ENCODE peak calls at places on chromosomes 2 and 18, in six cellular contexts. One of them, this sample, is unnamed.

GRCh38 chr2:237431372-237431771 is 17.4 kb upstream of the COL6A3 start:
- DNase-seq in suprapubic skin: no peak
- DNase-seq in H1: no peak
- DNase-seq in HepG2: no peak
- DNase-seq in HL-60: no peak
- DNase-seq in transverse colon: no peak
- DNase-seq in this sample: no peak

GRCh38 chr2:37903009-37903408 is 22.1 kb upstream of the RMDN2 start:
- DNase-seq in suprapubic skin: no peak
- DNase-seq in H1: no peak
- DNase-seq in HepG2: no peak
- DNase-seq in HL-60: no peak
- DNase-seq in transverse colon: no peak
- DNase-seq in this sample: no peak

GRCh38 chr2:238010572-238010971 is 43.8 kb downstream of the UBE2F start:
- DNase-seq in suprapubic skin: no peak
- DNase-seq in H1: no peak
- DNase-seq in HepG2: no peak
- DNase-seq in HL-60: no peak
- DNase-seq in transverse colon: no peak
- DNase-seq in this sample: no peak

GRCh38 chr2:202373490-202373889 is 2.6 kb upstream of the BMPR2 start:
- DNase-seq in suprapubic skin: no peak
- DNase-seq in H1: peak; percentile 44
- DNase-seq in HepG2: no peak
- DNase-seq in HL-60: no peak
- DNase-seq in transverse colon: no peak
- DNase-seq in this sample: no peak

GRCh38 chr2:154638768-154639167 is 59.7 kb upstream of the KCNJ3 start:
- DNase-seq in suprapubic skin: no peak
- DNase-seq in H1: no peak
- DNase-seq in HepG2: no peak
- DNase-seq in HL-60: no peak
- DNase-seq in transverse colon: no peak
- DNase-seq in this sample: no peak

GRCh38 chr2:171531291-171531690 is 9.0 kb downstream of the CYBRD1 start:
- DNase-seq in suprapubic skin: no peak
- DNase-seq in H1: no peak
- DNase-seq in HepG2: no peak
- DNase-seq in HL-60: no peak
- DNase-seq in transverse colon: no peak
- DNase-seq in this sample: no peak

GRCh38 chr2:171824086-171824485 is 70.0 kb downstream of the SLC25A12 start:
- DNase-seq in suprapubic skin: no peak
- DNase-seq in H1: no peak
- DNase-seq in HepG2: no peak
- DNase-seq in HL-60: peak; percentile 30
- DNase-seq in transverse colon: no peak
- DNase-seq in this sample: no peak

GRCh38 chr2:3189076-3189591 is 188.5 kb downstream of the EIPR1 start:
- DNase-seq in suprapubic skin: no peak
- DNase-seq in H1: no peak
- DNase-seq in HepG2: no peak
- DNase-seq in HL-60: no peak
- DNase-seq in transverse colon: no peak
- DNase-seq in this sample: no peak

GRCh38 chr18:32612651-32613050 is 142.0 kb upstream of the GAREM1 start:
- DNase-seq in suprapubic skin: no peak
- DNase-seq in H1: no peak
- DNase-seq in HepG2: no peak
- DNase-seq in HL-60: no peak
- DNase-seq in transverse colon: no peak
- DNase-seq in this sample: no peak

GRCh38 chr2:15682354-15682753 is 90.7 kb downstream of the DDX1 start:
- DNase-seq in suprapubic skin: no peak
- DNase-seq in H1: no peak
- DNase-seq in HepG2: no peak
- DNase-seq in HL-60: no peak
- DNase-seq in transverse colon: no peak
- DNase-seq in this sample: no peak

GRCh38 chr18:25826377-25826776 is 264.0 kb downstream of the SS18 start:
- DNase-seq in suprapubic skin: no peak
- DNase-seq in H1: no peak
- DNase-seq in HepG2: no peak
- DNase-seq in HL-60: no peak
- DNase-seq in transverse colon: no peak
- DNase-seq in this sample: no peak

GRCh38 chr2:222774941-222775340 is 85.9 kb upstream of the ACSL3 start:
- DNase-seq in suprapubic skin: no peak
- DNase-seq in H1: no peak
- DNase-seq in HepG2: peak; percentile 32
- DNase-seq in HL-60: no peak
- DNase-seq in transverse colon: no peak
- DNase-seq in this sample: no peak

GRCh38 chr2:37343537-37344434 is 644 bp upstream of the QPCT start:
- DNase-seq in suprapubic skin: no peak
- DNase-seq in H1: no peak
- DNase-seq in HepG2: peak; percentile 54
- DNase-seq in HL-60: no peak
- DNase-seq in transverse colon: no peak
- DNase-seq in this sample: no peak

GRCh38 chr18:907880-908512 is 3.3 kb downstream of the ADCYAP1 start:
- DNase-seq in suprapubic skin: no peak
- DNase-seq in H1: peak; percentile 59
- DNase-seq in HepG2: no peak
- DNase-seq in HL-60: no peak
- DNase-seq in transverse colon: no peak
- DNase-seq in this sample: no peak

GRCh38 chr18:23416283-23416682 is 36.8 kb upstream of the RIOK3 start:
- DNase-seq in suprapubic skin: no peak
- DNase-seq in H1: no peak
- DNase-seq in HepG2: no peak
- DNase-seq in HL-60: peak; percentile 40
- DNase-seq in transverse colon: no peak
- DNase-seq in this sample: no peak

GRCh38 chr2:100207411-100207885 is 65.1 kb upstream of the AFF3 start:
- DNase-seq in suprapubic skin: no peak
- DNase-seq in H1: no peak
- DNase-seq in HepG2: no peak
- DNase-seq in HL-60: no peak
- DNase-seq in transverse colon: no peak
- DNase-seq in this sample: no peak

GRCh38 chr2:167509585-167509984 is 621.3 kb downstream of the XIRP2 start:
- DNase-seq in suprapubic skin: no peak
- DNase-seq in H1: no peak
- DNase-seq in HepG2: peak; percentile 60
- DNase-seq in HL-60: no peak
- DNase-seq in transverse colon: no peak
- DNase-seq in this sample: peak; percentile 83

DNA sequence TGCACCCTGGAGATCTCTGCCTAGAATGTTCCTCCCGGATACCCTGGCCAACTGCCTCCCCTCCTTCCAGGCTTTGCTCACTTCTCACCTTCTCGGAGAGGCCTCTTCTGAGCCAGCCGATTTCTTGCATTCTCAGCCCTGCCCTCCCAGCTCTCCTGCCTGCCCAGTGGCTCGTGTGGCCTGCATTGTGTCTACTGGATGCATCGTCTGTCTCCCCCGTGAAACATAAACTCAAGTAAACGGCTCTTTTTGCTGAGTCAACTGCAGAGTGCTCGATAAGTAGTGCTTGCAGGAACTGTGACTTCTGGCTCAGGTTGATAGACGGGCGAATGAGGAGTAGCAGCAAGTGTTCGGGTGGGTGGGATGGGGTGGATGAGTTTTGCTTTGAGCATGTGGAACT is 112.5 kb upstream of the ODC1 start:
- DNase-seq in suprapubic skin: peak; percentile 59
- DNase-seq in H1: peak; percentile 32
- DNase-seq in HepG2: no peak
- DNase-seq in HL-60: no peak
- DNase-seq in transverse colon: no peak
- DNase-seq in this sample: no peak
- H3K27ac ChIP-seq in suprapubic skin: no peak overlapping the region
- H3K27ac ChIP-seq in H1: no peak overlapping the region
- H3K27ac ChIP-seq in HepG2: no peak overlapping the region
- H3K27ac ChIP-seq in HL-60: no peak overlapping the region
- H3K27ac ChIP-seq in transverse colon: no peak overlapping the region
- H3K27ac ChIP-seq in this sample: no peak overlapping the region

GRCh38 chr2:54183281-54183680 is 67.9 kb downstream of the ACYP2 start:
- DNase-seq in suprapubic skin: no peak
- DNase-seq in H1: no peak
- DNase-seq in HepG2: no peak
- DNase-seq in HL-60: no peak
- DNase-seq in transverse colon: no peak
- DNase-seq in this sample: no peak

GRCh38 chr2:54185105-54185504 is 69.7 kb downstream of the ACYP2 start:
- DNase-seq in suprapubic skin: no peak
- DNase-seq in H1: no peak
- DNase-seq in HepG2: no peak
- DNase-seq in HL-60: no peak
- DNase-seq in transverse colon: no peak
- DNase-seq in this sample: no peak

GRCh38 chr2:54191361-54192130 is 64.5 kb downstream of the TSPYL6 start:
- DNase-seq in suprapubic skin: no peak
- DNase-seq in H1: no peak
- DNase-seq in HepG2: no peak
- DNase-seq in HL-60: no peak
- DNase-seq in transverse colon: no peak
- DNase-seq in this sample: no peak

GRCh38 chr2:54187331-54187730 is 68.7 kb downstream of the TSPYL6 start:
- DNase-seq in suprapubic skin: no peak
- DNase-seq in H1: no peak
- DNase-seq in HepG2: peak; percentile 43
- DNase-seq in HL-60: no peak
- DNase-seq in transverse colon: no peak
- DNase-seq in this sample: no peak
- H3K27me3 ChIP-seq in suprapubic skin: no peaks in the 10 kb centered on the region
- H3K27me3 ChIP-seq in H1: no peaks in the 10 kb centered on the region
- H3K27me3 ChIP-seq in HepG2: no peaks in the 10 kb centered on the region
- H3K27me3 ChIP-seq in HL-60: no peaks in the 10 kb centered on the region
- H3K27me3 ChIP-seq in transverse colon: no peaks in the 10 kb centered on the region
- H3K27me3 ChIP-seq in this sample: no peaks in the 10 kb centered on the region

GRCh38 chr2:6780765-6781274 is 84.9 kb downstream of the CMPK2 start:
- DNase-seq in suprapubic skin: no peak
- DNase-seq in H1: no peak
- DNase-seq in HepG2: no peak
- DNase-seq in HL-60: peak; percentile 85
- DNase-seq in transverse colon: peak; percentile 23
- DNase-seq in this sample: no peak
- TF ChIP-seq POLR2AphosphoS5 in suprapubic skin: no peak
- TF ChIP-seq POLR2AphosphoS5 in H1: no peak
- TF ChIP-seq POLR2AphosphoS5 in HepG2: no peak
- TF ChIP-seq POLR2AphosphoS5 in HL-60: peak; percentile 96
- TF ChIP-seq POLR2AphosphoS5 in transverse colon: no peak
- TF ChIP-seq POLR2AphosphoS5 in this sample: no peak

DNA sequence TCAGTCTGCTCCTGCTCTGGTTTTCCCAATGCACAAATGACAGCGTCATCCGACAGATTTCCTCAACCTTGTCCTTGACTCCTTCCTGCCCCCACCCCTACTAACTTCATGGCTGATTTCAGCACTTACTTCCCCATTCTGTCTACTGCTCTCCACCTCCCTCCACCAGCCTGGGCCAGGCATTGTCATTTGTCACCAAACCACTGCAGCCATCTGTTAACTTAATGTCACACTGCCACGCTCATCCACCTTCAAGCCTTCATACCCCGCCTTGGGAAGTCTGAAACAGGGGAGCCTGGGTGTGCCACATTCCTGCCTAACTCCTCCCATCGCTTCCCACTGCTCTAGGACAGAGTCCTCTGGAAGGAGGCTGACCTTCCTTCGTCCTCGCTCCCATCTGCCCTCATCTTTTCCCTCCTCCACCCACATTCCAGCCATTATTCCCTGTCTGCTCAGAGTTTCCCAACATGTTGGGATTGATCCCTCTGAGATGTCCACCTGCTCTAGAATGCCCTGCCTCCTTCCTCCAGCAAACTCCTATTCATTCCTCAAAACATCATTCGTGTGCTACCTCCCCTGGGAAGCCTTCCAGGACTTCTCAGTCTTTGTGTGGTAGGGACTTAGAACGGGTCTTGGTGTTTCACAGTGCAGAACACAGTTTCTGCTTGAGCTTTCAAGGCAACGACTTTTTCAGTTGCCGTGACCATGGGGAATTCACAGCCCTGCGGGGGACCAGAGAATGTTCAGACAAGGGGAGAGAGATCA is 42.2 kb upstream of the SMAD7 start:
- DNase-seq in suprapubic skin: no peak
- DNase-seq in H1: no peak
- DNase-seq in HepG2: no peak
- DNase-seq in HL-60: peak; percentile 96
- DNase-seq in transverse colon: no peak
- DNase-seq in this sample: no peak
- H3K27ac ChIP-seq in suprapubic skin: peak overlapping the region; percentile 66
- H3K27ac ChIP-seq in H1: no peak overlapping the region
- H3K27ac ChIP-seq in HepG2: no peak overlapping the region
- H3K27ac ChIP-seq in HL-60: peak overlapping the region; percentile 13
- H3K27ac ChIP-seq in transverse colon: no peak overlapping the region
- H3K27ac ChIP-seq in this sample: no peak overlapping the region

GRCh38 chr2:925711-926110 is 24.9 kb upstream of the SNTG2 start:
- DNase-seq in suprapubic skin: no peak
- DNase-seq in H1: no peak
- DNase-seq in HepG2: no peak
- DNase-seq in HL-60: no peak
- DNase-seq in transverse colon: no peak
- DNase-seq in this sample: no peak
- H3K27me3 ChIP-seq in suprapubic skin: no peaks in the 10 kb centered on the region
- H3K27me3 ChIP-seq in H1: no peaks in the 10 kb centered on the region
- H3K27me3 ChIP-seq in HepG2: peaks cover 9% of the 10 kb centered on the region
- H3K27me3 ChIP-seq in HL-60: peaks cover 2% of the 10 kb centered on the region
- H3K27me3 ChIP-seq in transverse colon: no peaks in the 10 kb centered on the region
- H3K27me3 ChIP-seq in this sample: peaks cover 3% of the 10 kb centered on the region

GRCh38 chr18:68428026-68428425 is 286.9 kb downstream of the TMX3 start:
- DNase-seq in suprapubic skin: no peak
- DNase-seq in H1: no peak
- DNase-seq in HepG2: no peak
- DNase-seq in HL-60: no peak
- DNase-seq in transverse colon: no peak
- DNase-seq in this sample: no peak
- TF ChIP-seq POLR2AphosphoS5 in suprapubic skin: no peak
- TF ChIP-seq POLR2AphosphoS5 in H1: no peak
- TF ChIP-seq POLR2AphosphoS5 in HepG2: no peak
- TF ChIP-seq POLR2AphosphoS5 in HL-60: no peak
- TF ChIP-seq POLR2AphosphoS5 in transverse colon: no peak
- TF ChIP-seq POLR2AphosphoS5 in this sample: no peak

This sample was measured in Panc1.